ENCODE peak calls at places on chromosomes 4 and X, in nine cellular contexts. One of them, this sample, is unnamed.

GRCh38 chr4:80710748-80711451 is 319.6 kb upstream of the BMP3 start:
- DNase-seq in T-helper 2 cell: no peak
- DNase-seq in kidney: no peak
- DNase-seq in brain microvascular endothelial cell: no peak
- DNase-seq in HEK293T: no peak
- DNase-seq in GF-D8: no peak
- DNase-seq in effector CD4-positive, alpha-beta T cell: no peak
- DNase-seq in activated naive CD4-positive, alpha-beta T cell treated with Interleukin-2 at 50 U/mL for 16 hours: no peak
- DNase-seq in activated CD4-positive, alpha-beta T cell treated with anti-CD3 and anti-CD28 coated beads, Interleukin-2, amount 10 ng/mL, durations not matched to agents 7 days and 5 days: no peak
- DNase-seq in this sample: no peak

GRCh38 chr4:1012031-1012739 is 759 bp downstream of the FGFRL1 start:
- DNase-seq in T-helper 2 cell: no peak
- DNase-seq in kidney: no peak
- DNase-seq in brain microvascular endothelial cell: no peak
- DNase-seq in HEK293T: no peak
- DNase-seq in GF-D8: no peak
- DNase-seq in effector CD4-positive, alpha-beta T cell: peak; percentile 33
- DNase-seq in activated naive CD4-positive, alpha-beta T cell treated with Interleukin-2 at 50 U/mL for 16 hours: peak; percentile 36
- DNase-seq in activated CD4-positive, alpha-beta T cell treated with anti-CD3 and anti-CD28 coated beads, Interleukin-2, amount 10 ng/mL, durations not matched to agents 7 days and 5 days: peak; percentile 31
- DNase-seq in this sample: no peak

GRCh38 chr4:43234626-43235025 is 342.1 kb downstream of the GRXCR1 start:
- DNase-seq in T-helper 2 cell: no peak
- DNase-seq in kidney: no peak
- DNase-seq in brain microvascular endothelial cell: no peak
- DNase-seq in HEK293T: no peak
- DNase-seq in GF-D8: no peak
- DNase-seq in effector CD4-positive, alpha-beta T cell: no peak
- DNase-seq in activated naive CD4-positive, alpha-beta T cell treated with Interleukin-2 at 50 U/mL for 16 hours: no peak
- DNase-seq in activated CD4-positive, alpha-beta T cell treated with anti-CD3 and anti-CD28 coated beads, Interleukin-2, amount 10 ng/mL, durations not matched to agents 7 days and 5 days: no peak
- DNase-seq in this sample: no peak

GRCh38 chrX:69314436-69315348 is 149.4 kb upstream of the PJA1 start:
- DNase-seq in T-helper 2 cell: no peak
- DNase-seq in kidney: no peak
- DNase-seq in brain microvascular endothelial cell: no peak
- DNase-seq in HEK293T: no peak
- DNase-seq in GF-D8: no peak
- DNase-seq in effector CD4-positive, alpha-beta T cell: no peak
- DNase-seq in activated naive CD4-positive, alpha-beta T cell treated with Interleukin-2 at 50 U/mL for 16 hours: no peak
- DNase-seq in activated CD4-positive, alpha-beta T cell treated with anti-CD3 and anti-CD28 coated beads, Interleukin-2, amount 10 ng/mL, durations not matched to agents 7 days and 5 days: no peak
- DNase-seq in this sample: no peak

GRCh38 chrX:150036181-150036580 is 97.9 kb upstream of the EOLA2 start:
- DNase-seq in T-helper 2 cell: no peak
- DNase-seq in kidney: no peak
- DNase-seq in brain microvascular endothelial cell: peak; percentile 65
- DNase-seq in HEK293T: no peak
- DNase-seq in GF-D8: no peak
- DNase-seq in effector CD4-positive, alpha-beta T cell: no peak
- DNase-seq in activated naive CD4-positive, alpha-beta T cell treated with Interleukin-2 at 50 U/mL for 16 hours: no peak
- DNase-seq in activated CD4-positive, alpha-beta T cell treated with anti-CD3 and anti-CD28 coated beads, Interleukin-2, amount 10 ng/mL, durations not matched to agents 7 days and 5 days: no peak
- DNase-seq in this sample: no peak

GRCh38 chr4:177771645-177772044 is 329.4 kb upstream of the AGA start:
- DNase-seq in T-helper 2 cell: no peak
- DNase-seq in kidney: no peak
- DNase-seq in brain microvascular endothelial cell: no peak
- DNase-seq in HEK293T: no peak
- DNase-seq in GF-D8: no peak
- DNase-seq in effector CD4-positive, alpha-beta T cell: no peak
- DNase-seq in activated naive CD4-positive, alpha-beta T cell treated with Interleukin-2 at 50 U/mL for 16 hours: no peak
- DNase-seq in activated CD4-positive, alpha-beta T cell treated with anti-CD3 and anti-CD28 coated beads, Interleukin-2, amount 10 ng/mL, durations not matched to agents 7 days and 5 days: no peak
- DNase-seq in this sample: no peak

GRCh38 chr4:54400802-54401201 is 171.7 kb downstream of the PDGFRA start:
- DNase-seq in T-helper 2 cell: no peak
- DNase-seq in kidney: no peak
- DNase-seq in brain microvascular endothelial cell: peak; percentile 91
- DNase-seq in HEK293T: no peak
- DNase-seq in GF-D8: no peak
- DNase-seq in effector CD4-positive, alpha-beta T cell: no peak
- DNase-seq in activated naive CD4-positive, alpha-beta T cell treated with Interleukin-2 at 50 U/mL for 16 hours: no peak
- DNase-seq in activated CD4-positive, alpha-beta T cell treated with anti-CD3 and anti-CD28 coated beads, Interleukin-2, amount 10 ng/mL, durations not matched to agents 7 days and 5 days: no peak
- DNase-seq in this sample: no peak

GRCh38 chr4:25847329-25847728 is 15.5 kb downstream of the SEL1L3 start:
- DNase-seq in T-helper 2 cell: no peak
- DNase-seq in kidney: no peak
- DNase-seq in brain microvascular endothelial cell: peak; percentile 20
- DNase-seq in HEK293T: no peak
- DNase-seq in GF-D8: no peak
- DNase-seq in effector CD4-positive, alpha-beta T cell: no peak
- DNase-seq in activated naive CD4-positive, alpha-beta T cell treated with Interleukin-2 at 50 U/mL for 16 hours: no peak
- DNase-seq in activated CD4-positive, alpha-beta T cell treated with anti-CD3 and anti-CD28 coated beads, Interleukin-2, amount 10 ng/mL, durations not matched to agents 7 days and 5 days: no peak
- DNase-seq in this sample: no peak

GRCh38 chr4:70838972-70839536 is 636 bp downstream of the GRSF1 start:
- DNase-seq in T-helper 2 cell: peak; percentile 52
- DNase-seq in kidney: peak; percentile 90
- DNase-seq in brain microvascular endothelial cell: peak; percentile 39
- DNase-seq in HEK293T: peak; percentile 51
- DNase-seq in GF-D8: peak; percentile 25
- DNase-seq in effector CD4-positive, alpha-beta T cell: peak; percentile 54
- DNase-seq in activated naive CD4-positive, alpha-beta T cell treated with Interleukin-2 at 50 U/mL for 16 hours: peak; percentile 73
- DNase-seq in activated CD4-positive, alpha-beta T cell treated with anti-CD3 and anti-CD28 coated beads, Interleukin-2, amount 10 ng/mL, durations not matched to agents 7 days and 5 days: peak; percentile 68
- DNase-seq in this sample: peak; percentile 82

GRCh38 chr4:135573251-135573650 is 1371.7 kb upstream of the PABPC4L start:
- DNase-seq in T-helper 2 cell: no peak
- DNase-seq in kidney: no peak
- DNase-seq in brain microvascular endothelial cell: no peak
- DNase-seq in HEK293T: no peak
- DNase-seq in GF-D8: no peak
- DNase-seq in effector CD4-positive, alpha-beta T cell: no peak
- DNase-seq in activated naive CD4-positive, alpha-beta T cell treated with Interleukin-2 at 50 U/mL for 16 hours: no peak
- DNase-seq in activated CD4-positive, alpha-beta T cell treated with anti-CD3 and anti-CD28 coated beads, Interleukin-2, amount 10 ng/mL, durations not matched to agents 7 days and 5 days: no peak
- DNase-seq in this sample: no peak

GRCh38 chr4:169205146-169205806 is 65.5 kb downstream of the SH3RF1 start:
- DNase-seq in T-helper 2 cell: no peak
- DNase-seq in kidney: no peak
- DNase-seq in brain microvascular endothelial cell: no peak
- DNase-seq in HEK293T: no peak
- DNase-seq in GF-D8: no peak
- DNase-seq in effector CD4-positive, alpha-beta T cell: no peak
- DNase-seq in activated naive CD4-positive, alpha-beta T cell treated with Interleukin-2 at 50 U/mL for 16 hours: no peak
- DNase-seq in activated CD4-positive, alpha-beta T cell treated with anti-CD3 and anti-CD28 coated beads, Interleukin-2, amount 10 ng/mL, durations not matched to agents 7 days and 5 days: no peak
- DNase-seq in this sample: no peak

GRCh38 chr4:141676087-141676486 is 39.7 kb downstream of the IL15 start:
- DNase-seq in T-helper 2 cell: no peak
- DNase-seq in kidney: no peak
- DNase-seq in brain microvascular endothelial cell: no peak
- DNase-seq in HEK293T: no peak
- DNase-seq in GF-D8: no peak
- DNase-seq in effector CD4-positive, alpha-beta T cell: no peak
- DNase-seq in activated naive CD4-positive, alpha-beta T cell treated with Interleukin-2 at 50 U/mL for 16 hours: no peak
- DNase-seq in activated CD4-positive, alpha-beta T cell treated with anti-CD3 and anti-CD28 coated beads, Interleukin-2, amount 10 ng/mL, durations not matched to agents 7 days and 5 days: no peak
- DNase-seq in this sample: no peak

GRCh38 chrX:148871422-148872152 is 371.2 kb downstream of the AFF2 start:
- DNase-seq in T-helper 2 cell: no peak
- DNase-seq in kidney: no peak
- DNase-seq in brain microvascular endothelial cell: peak; percentile 70
- DNase-seq in HEK293T: no peak
- DNase-seq in GF-D8: no peak
- DNase-seq in effector CD4-positive, alpha-beta T cell: no peak
- DNase-seq in activated naive CD4-positive, alpha-beta T cell treated with Interleukin-2 at 50 U/mL for 16 hours: no peak
- DNase-seq in activated CD4-positive, alpha-beta T cell treated with anti-CD3 and anti-CD28 coated beads, Interleukin-2, amount 10 ng/mL, durations not matched to agents 7 days and 5 days: no peak
- DNase-seq in this sample: no peak

GRCh38 chrX:20463296-20464075 is 196.8 kb upstream of the RPS6KA3 start:
- DNase-seq in T-helper 2 cell: no peak
- DNase-seq in kidney: no peak
- DNase-seq in brain microvascular endothelial cell: no peak
- DNase-seq in HEK293T: no peak
- DNase-seq in GF-D8: no peak
- DNase-seq in effector CD4-positive, alpha-beta T cell: no peak
- DNase-seq in activated naive CD4-positive, alpha-beta T cell treated with Interleukin-2 at 50 U/mL for 16 hours: no peak
- DNase-seq in activated CD4-positive, alpha-beta T cell treated with anti-CD3 and anti-CD28 coated beads, Interleukin-2, amount 10 ng/mL, durations not matched to agents 7 days and 5 days: no peak
- DNase-seq in this sample: no peak

GRCh38 chr4:127642169-127642568 is 9.4 kb downstream of the INTU start:
- DNase-seq in T-helper 2 cell: no peak
- DNase-seq in kidney: no peak
- DNase-seq in brain microvascular endothelial cell: peak; percentile 15
- DNase-seq in HEK293T: no peak
- DNase-seq in GF-D8: no peak
- DNase-seq in effector CD4-positive, alpha-beta T cell: no peak
- DNase-seq in activated naive CD4-positive, alpha-beta T cell treated with Interleukin-2 at 50 U/mL for 16 hours: no peak
- DNase-seq in activated CD4-positive, alpha-beta T cell treated with anti-CD3 and anti-CD28 coated beads, Interleukin-2, amount 10 ng/mL, durations not matched to agents 7 days and 5 days: no peak
- DNase-seq in this sample: no peak

GRCh38 chrX:53115550-53115874 is 21.6 kb downstream of the KANTR start:
- DNase-seq in T-helper 2 cell: no peak
- DNase-seq in kidney: no peak
- DNase-seq in brain microvascular endothelial cell: no peak
- DNase-seq in HEK293T: no peak
- DNase-seq in GF-D8: no peak
- DNase-seq in effector CD4-positive, alpha-beta T cell: no peak
- DNase-seq in activated naive CD4-positive, alpha-beta T cell treated with Interleukin-2 at 50 U/mL for 16 hours: no peak
- DNase-seq in activated CD4-positive, alpha-beta T cell treated with anti-CD3 and anti-CD28 coated beads, Interleukin-2, amount 10 ng/mL, durations not matched to agents 7 days and 5 days: no peak
- DNase-seq in this sample: no peak

GRCh38 chr4:83964996-83965541 is 429.2 kb downstream of the GPAT3 start:
- DNase-seq in T-helper 2 cell: no peak
- DNase-seq in kidney: no peak
- DNase-seq in brain microvascular endothelial cell: peak; percentile 47
- DNase-seq in HEK293T: no peak
- DNase-seq in GF-D8: no peak
- DNase-seq in effector CD4-positive, alpha-beta T cell: no peak
- DNase-seq in activated naive CD4-positive, alpha-beta T cell treated with Interleukin-2 at 50 U/mL for 16 hours: no peak
- DNase-seq in activated CD4-positive, alpha-beta T cell treated with anti-CD3 and anti-CD28 coated beads, Interleukin-2, amount 10 ng/mL, durations not matched to agents 7 days and 5 days: no peak
- DNase-seq in this sample: no peak

GRCh38 chrX:69066966-69067525 is 98.2 kb downstream of the PJA1 start:
- DNase-seq in T-helper 2 cell: no peak
- DNase-seq in kidney: no peak
- DNase-seq in brain microvascular endothelial cell: no peak
- DNase-seq in HEK293T: no peak
- DNase-seq in GF-D8: no peak
- DNase-seq in effector CD4-positive, alpha-beta T cell: no peak
- DNase-seq in activated naive CD4-positive, alpha-beta T cell treated with Interleukin-2 at 50 U/mL for 16 hours: no peak
- DNase-seq in activated CD4-positive, alpha-beta T cell treated with anti-CD3 and anti-CD28 coated beads, Interleukin-2, amount 10 ng/mL, durations not matched to agents 7 days and 5 days: no peak
- DNase-seq in this sample: no peak

GRCh38 chr4:121738780-121739547 is 26.0 kb downstream of the SMIM43 start:
- DNase-seq in T-helper 2 cell: no peak
- DNase-seq in kidney: no peak
- DNase-seq in brain microvascular endothelial cell: no peak
- DNase-seq in HEK293T: no peak
- DNase-seq in GF-D8: no peak
- DNase-seq in effector CD4-positive, alpha-beta T cell: no peak
- DNase-seq in activated naive CD4-positive, alpha-beta T cell treated with Interleukin-2 at 50 U/mL for 16 hours: no peak
- DNase-seq in activated CD4-positive, alpha-beta T cell treated with anti-CD3 and anti-CD28 coated beads, Interleukin-2, amount 10 ng/mL, durations not matched to agents 7 days and 5 days: no peak
- DNase-seq in this sample: no peak

GRCh38 chr4:138670681-138671080 is 344.9 kb upstream of the NOCT start:
- DNase-seq in T-helper 2 cell: no peak
- DNase-seq in kidney: no peak
- DNase-seq in brain microvascular endothelial cell: no peak
- DNase-seq in HEK293T: no peak
- DNase-seq in GF-D8: no peak
- DNase-seq in effector CD4-positive, alpha-beta T cell: no peak
- DNase-seq in activated naive CD4-positive, alpha-beta T cell treated with Interleukin-2 at 50 U/mL for 16 hours: no peak
- DNase-seq in activated CD4-positive, alpha-beta T cell treated with anti-CD3 and anti-CD28 coated beads, Interleukin-2, amount 10 ng/mL, durations not matched to agents 7 days and 5 days: no peak
- DNase-seq in this sample: no peak

GRCh38 chrX:102085706-102086105 is 39.8 kb upstream of the TCEAL2 start:
- DNase-seq in T-helper 2 cell: no peak
- DNase-seq in kidney: no peak
- DNase-seq in brain microvascular endothelial cell: no peak
- DNase-seq in HEK293T: no peak
- DNase-seq in GF-D8: no peak
- DNase-seq in effector CD4-positive, alpha-beta T cell: no peak
- DNase-seq in activated naive CD4-positive, alpha-beta T cell treated with Interleukin-2 at 50 U/mL for 16 hours: no peak
- DNase-seq in activated CD4-positive, alpha-beta T cell treated with anti-CD3 and anti-CD28 coated beads, Interleukin-2, amount 10 ng/mL, durations not matched to agents 7 days and 5 days: peak; percentile 5
- DNase-seq in this sample: no peak

GRCh38 chrX:132568291-132568690 is 79.5 kb upstream of the MBNL3 start:
- DNase-seq in T-helper 2 cell: no peak
- DNase-seq in kidney: no peak
- DNase-seq in brain microvascular endothelial cell: no peak
- DNase-seq in HEK293T: no peak
- DNase-seq in GF-D8: no peak
- DNase-seq in effector CD4-positive, alpha-beta T cell: no peak
- DNase-seq in activated naive CD4-positive, alpha-beta T cell treated with Interleukin-2 at 50 U/mL for 16 hours: no peak
- DNase-seq in activated CD4-positive, alpha-beta T cell treated with anti-CD3 and anti-CD28 coated beads, Interleukin-2, amount 10 ng/mL, durations not matched to agents 7 days and 5 days: no peak
- DNase-seq in this sample: no peak

GRCh38 chr4:99324978-99325377 is 3.8 kb upstream of the ADH1B start:
- DNase-seq in T-helper 2 cell: no peak
- DNase-seq in kidney: no peak
- DNase-seq in brain microvascular endothelial cell: peak; percentile 6
- DNase-seq in HEK293T: no peak
- DNase-seq in GF-D8: no peak
- DNase-seq in effector CD4-positive, alpha-beta T cell: no peak
- DNase-seq in activated naive CD4-positive, alpha-beta T cell treated with Interleukin-2 at 50 U/mL for 16 hours: no peak
- DNase-seq in activated CD4-positive, alpha-beta T cell treated with anti-CD3 and anti-CD28 coated beads, Interleukin-2, amount 10 ng/mL, durations not matched to agents 7 days and 5 days: no peak
- DNase-seq in this sample: no peak

GRCh38 chrX:151702741-151703352 is 7.6 kb downstream of the PRRG3 start:
- DNase-seq in T-helper 2 cell: no peak
- DNase-seq in kidney: no peak
- DNase-seq in brain microvascular endothelial cell: no peak
- DNase-seq in HEK293T: no peak
- DNase-seq in GF-D8: no peak
- DNase-seq in effector CD4-positive, alpha-beta T cell: no peak
- DNase-seq in activated naive CD4-positive, alpha-beta T cell treated with Interleukin-2 at 50 U/mL for 16 hours: no peak
- DNase-seq in activated CD4-positive, alpha-beta T cell treated with anti-CD3 and anti-CD28 coated beads, Interleukin-2, amount 10 ng/mL, durations not matched to agents 7 days and 5 days: no peak
- DNase-seq in this sample: no peak

GRCh38 chr4:3255611-3256186 is 6.7 kb downstream of the MSANTD1 start:
- DNase-seq in T-helper 2 cell: no peak
- DNase-seq in kidney: peak; percentile 72
- DNase-seq in brain microvascular endothelial cell: no peak
- DNase-seq in HEK293T: no peak
- DNase-seq in GF-D8: no peak
- DNase-seq in effector CD4-positive, alpha-beta T cell: no peak
- DNase-seq in activated naive CD4-positive, alpha-beta T cell treated with Interleukin-2 at 50 U/mL for 16 hours: no peak
- DNase-seq in activated CD4-positive, alpha-beta T cell treated with anti-CD3 and anti-CD28 coated beads, Interleukin-2, amount 10 ng/mL, durations not matched to agents 7 days and 5 days: no peak
- DNase-seq in this sample: no peak

GRCh38 chrX:119013146-119013545 is 38.7 kb downstream of the LONRF3 start:
- DNase-seq in T-helper 2 cell: no peak
- DNase-seq in kidney: no peak
- DNase-seq in brain microvascular endothelial cell: no peak
- DNase-seq in HEK293T: no peak
- DNase-seq in GF-D8: no peak
- DNase-seq in effector CD4-positive, alpha-beta T cell: no peak
- DNase-seq in activated naive CD4-positive, alpha-beta T cell treated with Interleukin-2 at 50 U/mL for 16 hours: no peak
- DNase-seq in activated CD4-positive, alpha-beta T cell treated with anti-CD3 and anti-CD28 coated beads, Interleukin-2, amount 10 ng/mL, durations not matched to agents 7 days and 5 days: no peak
- DNase-seq in this sample: no peak